ENCODE peak calls at places on chromosome 18, in five cellular contexts. L, B, Y, N and W are unnamed samples. For H3K4me1, the result is how much of the 10 kb centered on the place peaks cover.

GRCh38 chr18:31942301-31942998 is 478 bp downstream of the TRAPPC8 start:
- DNase-seq in L (peak), B (no peak), Y (peak), N (peak), W (peak)

GRCh38 chr18:65601775-65602174 is 149.0 kb upstream of the CDH7 start:
- DNase-seq in L (no peak), B (no peak), Y (no peak), N (no peak), W (no peak)

GRCh38 chr18:27778441-27778840 is 398.5 kb downstream of the CDH2 start:
- DNase-seq in L (peak), B (no peak), Y (no peak), N (no peak), W (no peak)

GRCh38 chr18:12049983-12050811 is 43.4 kb upstream of the ANKRD62 start:
- DNase-seq in L (no peak), B (no peak), Y (no peak), N (no peak), W (no peak)

GRCh38 chr18:22900558-22901183 is 32.5 kb upstream of the RBBP8 start:
- DNase-seq in L (no peak), B (peak), Y (peak), N (no peak), W (no peak)

GRCh38 chr18:12420831-12421421 is 13.2 kb downstream of the PRELID3A start:
- DNase-seq in L (no peak), B (no peak), Y (no peak), N (no peak), W (no peak)

GRCh38 chr18:48929951-48930713 is 20.6 kb downstream of the SMAD7 start:
- DNase-seq in L (peak), B (peak), Y (no peak), N (no peak), W (no peak)

GRCh38 chr18:24949908-24950307 is 402.1 kb downstream of the ZNF521 start:
- DNase-seq in L (no peak), B (no peak), Y (no peak), N (no peak), W (no peak)

GRCh38 chr18:68874361-68874760 is 76.5 kb downstream of the CCDC102B start:
- DNase-seq in L (no peak), B (no peak), Y (no peak), N (no peak), W (no peak)

GRCh38 chr18:36771246-36771645 is 57.6 kb downstream of the TPGS2 start:
- DNase-seq in L (no peak), B (no peak), Y (no peak), N (no peak), W (no peak)

GRCh38 chr18:35378206-35378795 is 1.2 kb upstream of the ZNF396 start:
- DNase-seq in L (no peak), B (no peak), Y (no peak), N (no peak), W (no peak)

GRCh38 chr18:55400590-55401274 is 187.3 kb downstream of the TCF4 start:
- DNase-seq in L (no peak), B (no peak), Y (no peak), N (no peak), W (no peak)

GRCh38 chr18:59877366-59877765 is 22.4 kb upstream of the PMAIP1 start:
- DNase-seq in L (no peak), B (no peak), Y (no peak), N (no peak), W (no peak)

GRCh38 chr18:21605218-21605617 is 4.7 kb upstream of the ESCO1 start:
- DNase-seq in L (no peak), B (no peak), Y (no peak), N (no peak), W (no peak)

GRCh38 chr18:58076052-58076451 is 32.0 kb downstream of the NEDD4L start:
- DNase-seq in L (no peak), B (no peak), Y (no peak), N (no peak), W (no peak)

DNA sequence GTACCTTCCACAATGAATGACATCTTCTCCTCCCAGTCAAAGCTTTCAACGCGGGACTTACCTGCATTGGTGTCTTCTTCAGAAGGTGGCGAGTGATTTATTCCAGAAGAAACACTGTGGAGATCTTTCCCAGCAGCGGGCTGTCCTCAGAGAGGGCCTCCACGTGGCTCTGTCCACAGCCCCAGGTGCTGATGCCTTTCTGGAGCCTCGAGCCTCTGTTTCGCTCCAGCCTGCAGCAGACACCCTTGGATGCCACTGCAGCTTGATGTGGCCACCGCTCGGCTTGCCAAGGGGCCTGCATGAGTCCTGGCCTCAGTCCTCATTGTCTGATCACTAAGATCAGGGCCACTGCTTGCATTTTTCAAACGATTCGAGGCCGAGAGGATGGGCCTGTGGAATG is 46.6 kb upstream of the GALR1 start:
- DNase-seq in L (no peak), B (no peak), Y (no peak), N (no peak), W (no peak)
- H3K4me1 ChIP-seq in L (under half), B (under half), Y (under half), N (under half), W (under half)

GRCh38 chr18:63213936-63214671 is 105.5 kb downstream of the BCL2 start:
- DNase-seq in L (no peak), B (no peak), Y (no peak), N (no peak), W (no peak)
- H3K4me1 ChIP-seq in L (under half), B (under half), Y (under half), N (under half), W (under half)

GRCh38 chr18:47893047-47893446 is 37.4 kb downstream of the SMAD2 start:
- DNase-seq in L (no peak), B (no peak), Y (no peak), N (no peak), W (no peak)

GRCh38 chr18:47893939-47894699 is 36.3 kb downstream of the SMAD2 start:
- DNase-seq in L (no peak), B (no peak), Y (no peak), N (no peak), W (no peak)

GRCh38 chr18:47898055-47898454 is 32.4 kb downstream of the SMAD2 start:
- DNase-seq in L (no peak), B (no peak), Y (no peak), N (no peak), W (no peak)

GRCh38 chr18:47898696-47899095 is 31.8 kb downstream of the SMAD2 start:
- DNase-seq in L (no peak), B (no peak), Y (no peak), N (no peak), W (no peak)

DNA sequence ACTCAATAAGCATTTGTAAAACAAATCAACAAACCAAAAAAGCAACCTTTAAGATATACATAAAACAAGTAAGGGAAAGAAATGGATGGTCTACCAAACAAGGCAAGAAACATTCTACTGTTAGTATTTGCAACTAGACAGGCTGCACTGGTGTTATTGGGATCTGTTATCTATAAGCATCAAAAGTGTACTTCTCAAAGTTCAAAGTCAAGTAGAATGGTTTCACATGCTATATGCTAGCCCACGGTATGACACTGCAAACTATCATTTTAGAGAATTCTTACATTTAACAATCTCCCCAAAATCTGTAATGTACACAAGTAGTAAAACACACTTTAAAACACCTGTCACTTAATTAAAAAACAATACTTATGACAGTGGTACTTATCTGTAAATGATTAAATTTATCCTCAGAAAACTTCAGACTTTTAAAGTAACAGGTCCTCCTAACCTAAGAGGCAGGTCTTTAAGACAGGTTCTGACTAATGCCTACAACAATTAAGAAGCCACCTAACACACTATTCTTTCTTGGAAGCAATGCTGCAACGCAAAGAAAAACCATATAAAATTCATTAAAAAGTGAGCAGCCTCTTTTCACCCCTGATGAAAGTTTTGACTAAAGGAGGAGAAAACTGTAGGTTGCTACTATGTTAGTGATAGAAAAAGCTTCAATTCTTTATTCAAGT is 34.8 kb downstream of the SMAD2 start:
- DNase-seq in L (no peak), B (no peak), Y (no peak), N (no peak), W (no peak)
- H3K4me1 ChIP-seq in L (half or more), B (under half), Y (under half), N (under half), W (under half)

GRCh38 chr18:26544459-26544858 is 3.9 kb downstream of the KCTD1 start:
- DNase-seq in L (no peak), B (no peak), Y (no peak), N (no peak), W (no peak)

GRCh38 chr18:26546170-26546874 is 2.0 kb downstream of the KCTD1 start:
- DNase-seq in L (peak), B (no peak), Y (no peak), N (no peak), W (no peak)

GRCh38 chr18:26545737-26546136 is 2.6 kb downstream of the KCTD1 start:
- DNase-seq in L (peak), B (no peak), Y (no peak), N (no peak), W (no peak)

GRCh38 chr18:26545335-26545734 is 3.0 kb downstream of the KCTD1 start:
- DNase-seq in L (no peak), B (peak), Y (no peak), N (no peak), W (no peak)

DNA sequence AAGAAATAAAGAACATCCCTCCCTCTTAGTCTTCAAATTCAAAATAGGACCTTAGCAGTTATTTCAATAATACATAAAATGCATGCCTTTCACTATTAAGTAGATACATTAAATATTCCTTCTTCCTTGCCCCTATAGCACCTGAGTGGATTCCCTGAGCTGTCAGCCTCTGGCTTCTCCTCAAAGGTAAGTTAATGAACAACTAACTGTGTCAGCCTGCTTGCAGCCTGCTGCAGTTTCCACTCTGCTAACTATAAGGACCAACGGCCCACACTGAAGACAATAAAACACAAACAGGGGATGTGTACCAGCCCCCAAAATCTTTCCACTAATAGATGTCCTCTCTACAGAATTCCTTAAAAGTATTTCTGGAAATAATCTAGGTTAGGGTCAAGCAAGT is 5.0 kb downstream of the KCTD1 start:
- DNase-seq in L (no peak), B (peak), Y (no peak), N (no peak), W (no peak)
- H3K4me1 ChIP-seq in L (half or more), B (half or more), Y (under half), N (under half), W (under half)

GRCh38 chr18:7516505-7517117 is 50.5 kb upstream of the PTPRM start:
- DNase-seq in L (no peak), B (no peak), Y (no peak), N (no peak), W (no peak)

GRCh38 chr18:7521226-7521856 is 45.8 kb upstream of the PTPRM start:
- DNase-seq in L (no peak), B (no peak), Y (no peak), N (no peak), W (no peak)

GRCh38 chr18:7514796-7515440 is 52.2 kb upstream of the PTPRM start:
- DNase-seq in L (no peak), B (peak), Y (no peak), N (no peak), W (no peak)

GRCh38 chr18:7520200-7520780 is 46.8 kb upstream of the PTPRM start:
- DNase-seq in L (no peak), B (no peak), Y (no peak), N (no peak), W (no peak)

GRCh38 chr18:7517852-7518251 is 49.3 kb upstream of the PTPRM start:
- DNase-seq in L (no peak), B (no peak), Y (no peak), N (no peak), W (no peak)
- H3K4me1 ChIP-seq in L (under half), B (under half), Y (under half), N (under half), W (under half)

DNA sequence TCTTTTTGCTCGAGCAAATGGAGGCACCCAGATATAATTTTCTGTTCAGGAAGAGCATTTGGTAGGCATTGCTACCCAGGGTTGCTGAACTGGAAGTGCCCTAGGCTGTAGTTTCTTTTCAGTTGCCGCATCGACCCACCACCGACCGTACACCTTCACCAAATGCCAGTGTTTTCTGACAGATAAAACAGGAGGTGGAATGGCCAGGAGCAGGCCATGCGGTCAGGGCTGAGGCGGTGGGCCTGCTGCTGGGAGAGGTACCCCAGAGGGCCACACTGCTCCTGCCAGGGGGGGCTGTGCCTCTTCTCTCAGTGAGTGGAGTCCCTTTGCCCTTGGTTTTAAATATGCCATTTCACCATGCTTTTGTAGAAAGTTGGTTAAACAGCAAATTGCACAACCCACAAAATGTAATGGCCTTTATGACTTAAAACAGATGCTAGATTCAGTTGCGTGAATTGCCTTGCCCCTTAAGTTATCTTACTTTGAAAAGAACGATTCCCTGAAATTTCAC is 36.5 kb downstream of the TSHZ1 start:
- DNase-seq in L (no peak), B (no peak), Y (no peak), N (no peak), W (no peak)
- H3K4me1 ChIP-seq in L (under half), B (under half), Y (under half), N (under half), W (under half)

GRCh38 chr18:76338619-76339245 is 156.3 kb downstream of the ZNF516 start:
- DNase-seq in L (no peak), B (no peak), Y (no peak), N (no peak), W (no peak)

GRCh38 chr18:76339246-76339620 is 155.8 kb downstream of the ZNF516 start:
- DNase-seq in L (no peak), B (no peak), Y (no peak), N (no peak), W (no peak)

GRCh38 chr18:76338088-76338487 is 157.0 kb downstream of the ZNF516 start:
- DNase-seq in L (no peak), B (no peak), Y (no peak), N (no peak), W (no peak)

GRCh38 chr18:76340410-76340809 is 154.6 kb downstream of the ZNF516 start:
- DNase-seq in L (no peak), B (no peak), Y (no peak), N (no peak), W (no peak)

GRCh38 chr18:76336241-76336640 is 158.8 kb downstream of the ZNF516 start:
- DNase-seq in L (no peak), B (no peak), Y (no peak), N (no peak), W (no peak)
- H3K4me1 ChIP-seq in L (under half), B (under half), Y (under half), N (under half), W (under half)

DNA sequence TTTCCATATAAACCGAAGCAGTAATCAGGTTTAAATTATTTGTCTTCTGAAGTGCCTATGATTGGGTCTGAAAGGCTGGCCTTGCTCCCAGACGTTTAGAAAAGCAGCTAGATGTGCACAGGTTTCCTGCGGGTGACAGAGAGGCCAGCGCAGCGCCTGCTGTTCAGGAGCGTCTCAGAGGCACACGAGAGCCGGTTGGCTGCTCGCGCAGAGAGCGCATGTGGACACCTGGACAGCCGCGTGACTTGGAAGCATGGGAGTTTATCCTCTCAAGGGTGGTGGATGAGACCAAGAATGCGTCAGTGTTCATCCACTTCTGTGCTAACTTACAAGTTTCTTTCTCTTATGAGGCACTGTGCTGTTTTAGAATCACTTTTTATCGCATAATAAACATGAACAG is 303.7 kb downstream of the PTGR3 start:
- DNase-seq in L (no peak), B (no peak), Y (peak), N (no peak), W (no peak)
- H3K4me1 ChIP-seq in L (under half), B (under half), Y (under half), N (under half), W (under half)

GRCh38 chr18:3706279-3707097 is 256.5 kb downstream of the TGIF1 start:
- DNase-seq in L (no peak), B (no peak), Y (no peak), N (no peak), W (no peak)
- H3K4me1 ChIP-seq in L (under half), B (under half), Y (under half), N (under half), W (under half)